ENCODE peak calls at places on chromosomes 3 and 15, in eight cellular contexts. P is Peyer's patch, X is SJSA1, D is IMR-90, B is pancreas, G is kidney, A is adrenal gland, E is GM12878. F is an unnamed sample. For H3K9me3, the result is how much of the 10 kb centered on the place peaks cover.

GRCh38 chr3:905217-905616 is 187.6 kb upstream of the CNTN6 start:
- DNase-seq in P (no peak), A (no peak), B (no peak), E (no peak), G (no peak), D (no peak), X (no peak), F (no peak)

GRCh38 chr15:84798436-84798946 is 18.7 kb upstream of the ALPK3 start:
- DNase-seq in A (no peak), E (no peak), G (no peak), P (no peak), D (no peak), B (no peak), X (no peak), F (no peak)

GRCh38 chr3:45509038-45509767 is 85.3 kb upstream of the LIMD1 start:
- DNase-seq in G (no peak), X (peak), P (no peak), D (peak), B (no peak), E (no peak), A (peak), F (no peak)

GRCh38 chr3:39212665-39213064 is 20.3 kb upstream of the XIRP1 start:
- DNase-seq in B (no peak), A (no peak), D (no peak), E (no peak), P (no peak), G (no peak), X (no peak), F (no peak)

GRCh38 chr3:42796332-42796885 is 7.9 kb downstream of the HIGD1A start:
- DNase-seq in E (no peak), G (no peak), P (no peak), B (no peak), A (no peak), D (no peak), X (no peak), F (no peak)

GRCh38 chr3:106119691-106120090 is 250.9 kb upstream of the CBLB start:
- DNase-seq in B (no peak), G (no peak), E (no peak), X (no peak), D (peak), A (peak), P (no peak), F (no peak)

GRCh38 chr3:40864915-40865314 is 334.4 kb upstream of the CTNNB1 start:
- DNase-seq in P (no peak), D (no peak), A (no peak), B (no peak), E (no peak), X (no peak), G (no peak), F (no peak)

GRCh38 chr3:196246612-196247308 is 30.4 kb downstream of the SLC51A start:
- DNase-seq in P (no peak), A (no peak), X (no peak), D (peak), B (no peak), G (no peak), E (no peak), F (no peak)

GRCh38 chr15:69719527-69719926 is 266.9 kb downstream of the RPLP1 start:
- DNase-seq in A (peak), P (peak), D (no peak), X (no peak), B (peak), G (no peak), E (no peak), F (peak)

GRCh38 chr15:68154923-68155559 is 50.1 kb downstream of the CALML4 start:
- DNase-seq in D (peak), B (peak), X (peak), A (peak), G (no peak), E (no peak), P (no peak), F (peak)

GRCh38 chr3:100073555-100074307 is 40.6 kb downstream of the FILIP1L start:
- DNase-seq in E (no peak), B (no peak), X (peak), G (peak), P (peak), A (no peak), D (peak), F (no peak)

GRCh38 chr15:65577129-65577996 is 33.6 kb downstream of the INTS14 start:
- DNase-seq in E (no peak), B (no peak), D (no peak), P (no peak), X (no peak), A (no peak), G (no peak), F (no peak)

GRCh38 chr3:180116203-180116602 is 79.5 kb upstream of the PEX5L start:
- DNase-seq in P (no peak), A (no peak), E (no peak), G (no peak), X (no peak), D (no peak), B (no peak), F (no peak)

GRCh38 chr3:169769287-169770181 is at the start of gene ACTRT3:
- DNase-seq in E (no peak), X (peak), B (peak), G (peak), D (peak), A (peak), P (peak), F (peak)
- H3K27ac ChIP-seq in E (no peak), X (peak), B (peak), G (peak), D (peak), A (peak), P (peak), F (peak)

GRCh38 chr3:194142156-194142910 is 6.4 kb downstream of the HES1 start:
- DNase-seq in B (no peak), G (no peak), X (no peak), D (no peak), E (no peak), A (peak), P (no peak), F (no peak)
- H3K4me3 ChIP-seq in B (no peak), G (no peak), X (peak), D (no peak), E (no peak), A (no peak), P (peak), F (peak)

GRCh38 chr15:23033979-23034378 is 5.4 kb downstream of the TUBGCP5 start:
- DNase-seq in A (no peak), G (no peak), E (no peak), X (no peak), D (no peak), P (no peak), B (no peak), F (no peak)
- H3K9me3 ChIP-seq in A (under half), G (under half), E (under half), X (under half), D (under half), P (under half), B (under half), F (under half)

GRCh38 chr3:135134717-135135116 is 339.7 kb downstream of the EPHB1 start:
- DNase-seq in P (no peak), D (no peak), B (no peak), E (no peak), G (no peak), X (no peak), A (no peak), F (no peak)
- H3K27ac ChIP-seq in P (no peak), D (no peak), B (no peak), E (no peak), G (no peak), X (no peak), A (no peak), F (no peak)

F was measured in naive thymus-derived CD4-positive, alpha-beta T cell.